ENCODE peak calls at places on chromosome 15, in nine cellular contexts. X is spleen; G is kidney glomerular epithelial cell; F is GM12892; V is left ventricle myocardium superior; M is naive thymus-derived CD8-positive, alpha-beta T cell; R is AG09319; B is psoas muscle; Y is CD4-positive, CD25-positive, alpha-beta regulatory T cell. A is an unnamed sample.

GRCh38 chr15:99145778-99146177 is 40.9 kb downstream of the SYNM start:
- DNase-seq in Y (no peak), X (no peak), R (no peak), V (no peak), F (no peak), G (no peak), B (no peak), M (no peak), A (no peak)

GRCh38 chr15:72925661-72926060 is 126.6 kb upstream of the NEO1 start:
- DNase-seq in X (no peak), F (no peak), B (no peak), Y (no peak), G (peak), M (no peak), V (no peak), R (no peak), A (no peak)

GRCh38 chr15:90064931-90065681 is 37.2 kb downstream of the IDH2 start:
- DNase-seq in X (peak), R (no peak), M (no peak), B (peak), V (peak), G (no peak), F (no peak), Y (no peak), A (no peak)

GRCh38 chr15:26561130-26561529 is 211.7 kb downstream of the GABRB3 start:
- DNase-seq in V (peak), G (no peak), X (no peak), Y (no peak), R (no peak), B (no peak), F (no peak), M (no peak), A (no peak)

GRCh38 chr15:31276596-31277298 is 49.9 kb upstream of the KLF13 start:
- DNase-seq in X (peak), V (no peak), G (no peak), M (no peak), B (peak), R (no peak), Y (no peak), F (no peak), A (no peak)

GRCh38 chr15:39801641-39802309 is 19.1 kb upstream of the FSIP1 start:
- DNase-seq in V (no peak), Y (peak), X (no peak), F (no peak), R (no peak), B (no peak), M (no peak), G (no peak), A (no peak)

GRCh38 chr15:31236184-31237041 is 90.2 kb upstream of the KLF13 start:
- DNase-seq in F (no peak), R (peak), M (no peak), X (peak), G (peak), V (peak), B (peak), Y (no peak), A (peak)

GRCh38 chr15:31799711-31800321 is 230.5 kb upstream of the CHRNA7 start:
- DNase-seq in M (no peak), Y (no peak), F (peak), R (no peak), G (no peak), V (peak), X (no peak), B (no peak), A (no peak)

GRCh38 chr15:92569778-92570177 is 85.8 kb downstream of the FAM174B start:
- DNase-seq in Y (no peak), X (no peak), V (no peak), B (no peak), M (no peak), G (no peak), R (no peak), F (no peak), A (no peak)

GRCh38 chr15:42994546-42994945 is 74.0 kb upstream of the TTBK2 start:
- DNase-seq in R (no peak), X (no peak), V (no peak), M (no peak), Y (no peak), B (no peak), F (no peak), G (peak), A (peak)